ENCODE peak calls at places on chromosomes 13 and 19, in seven cellular contexts. F, A, J, S, W, M and Y are unnamed samples.

GRCh38 chr19:48896191-48896720 is 2.3 kb downstream of the TULP2 start:
- DNase-seq in F (no peak), A (peak; percentile 69), J (peak; percentile 65), S (no peak), W (no peak), M (no peak), Y (no peak)

GRCh38 chr19:925912-926594 is at the start of gene ARID3A:
- DNase-seq in F (no peak), A (no peak), J (peak; percentile 48), S (no peak), W (no peak), M (peak; percentile 67), Y (peak; percentile 56)

GRCh38 chr13:108993346-108993745 is 363.9 kb downstream of the MYO16 start:
- DNase-seq in F (no peak), A (no peak), J (no peak), S (no peak), W (no peak), M (no peak), Y (no peak)

GRCh38 chr19:50722248-50723013 is 733 bp upstream of the CLEC11A start:
- DNase-seq in F (no peak), A (no peak), J (no peak), S (no peak), W (no peak), M (no peak), Y (no peak)

GRCh38 chr19:13036366-13036976 is 41.2 kb downstream of the NFIX start:
- DNase-seq in F (peak; percentile 93), A (peak; percentile 76), J (no peak), S (no peak), W (peak; percentile 42), M (peak; percentile 63), Y (peak; percentile 71)

GRCh38 chr19:18172331-18173053 is 1.1 kb upstream of the IFI30 start:
- DNase-seq in F (no peak), A (no peak), J (no peak), S (no peak), W (no peak), M (no peak), Y (no peak)

GRCh38 chr13:53249236-53249635 is 220.6 kb downstream of the OLFM4 start:
- DNase-seq in F (no peak), A (no peak), J (no peak), S (no peak), W (no peak), M (no peak), Y (no peak)

GRCh38 chr13:61874970-61875579 is 459.4 kb upstream of the PCDH20 start:
- DNase-seq in F (no peak), A (no peak), J (no peak), S (no peak), W (peak; percentile 0), M (no peak), Y (no peak)

GRCh38 chr19:36046443-36047050 is 7.5 kb downstream of the THAP8 start:
- DNase-seq in F (no peak), A (no peak), J (no peak), S (no peak), W (no peak), M (no peak), Y (no peak)

GRCh38 chr19:10211691-10212090 is 16.9 kb upstream of the DNMT1 start:
- DNase-seq in F (no peak), A (no peak), J (no peak), S (no peak), W (no peak), M (no peak), Y (no peak)

GRCh38 chr19:54128441-54128725 is 9.2 kb upstream of the CNOT3 start:
- DNase-seq in F (no peak), A (no peak), J (no peak), S (no peak), W (no peak), M (no peak), Y (no peak)

GRCh38 chr19:21147540-21147939 is 5.7 kb downstream of the ZNF431 start:
- DNase-seq in F (no peak), A (no peak), J (no peak), S (no peak), W (no peak), M (no peak), Y (no peak)

GRCh38 chr19:1747285-1748114 is 5.8 kb upstream of the ONECUT3 start:
- DNase-seq in F (peak; percentile 97), A (no peak), J (no peak), S (no peak), W (peak; percentile 83), M (peak; percentile 78), Y (no peak)

GRCh38 chr19:7533281-7533819 is 2.2 kb upstream of the PNPLA6 start:
- DNase-seq in F (no peak), A (peak; percentile 90), J (peak; percentile 76), S (no peak), W (peak; percentile 66), M (peak; percentile 60), Y (peak; percentile 52)

GRCh38 chr19:7611541-7612279 is 16.0 kb downstream of the CAMSAP3 start:
- DNase-seq in F (no peak), A (no peak), J (no peak), S (no peak), W (no peak), M (no peak), Y (no peak)

GRCh38 chr19:12365094-12365371 is 450 bp downstream of the ZNF442 start:
- DNase-seq in F (peak; percentile 18), A (no peak), J (no peak), S (no peak), W (no peak), M (peak; percentile 38), Y (peak; percentile 28)

GRCh38 chr19:57099199-57099661 is 20.6 kb upstream of the USP29 start:
- DNase-seq in F (peak; percentile 71), A (peak; percentile 68), J (peak; percentile 72), S (no peak), W (peak; percentile 42), M (peak; percentile 52), Y (peak; percentile 61)

GRCh38 chr19:4584670-4585460 is 25.4 kb upstream of the SEMA6B start:
- DNase-seq in F (no peak), A (no peak), J (no peak), S (no peak), W (no peak), M (no peak), Y (no peak)
- H3K27ac ChIP-seq in F (no peak overlapping the region), A (no peak overlapping the region), J (no peak overlapping the region), S (no peak overlapping the region), W (peak overlapping the region; percentile 77), M (no peak overlapping the region), Y (no peak overlapping the region)

DNA sequence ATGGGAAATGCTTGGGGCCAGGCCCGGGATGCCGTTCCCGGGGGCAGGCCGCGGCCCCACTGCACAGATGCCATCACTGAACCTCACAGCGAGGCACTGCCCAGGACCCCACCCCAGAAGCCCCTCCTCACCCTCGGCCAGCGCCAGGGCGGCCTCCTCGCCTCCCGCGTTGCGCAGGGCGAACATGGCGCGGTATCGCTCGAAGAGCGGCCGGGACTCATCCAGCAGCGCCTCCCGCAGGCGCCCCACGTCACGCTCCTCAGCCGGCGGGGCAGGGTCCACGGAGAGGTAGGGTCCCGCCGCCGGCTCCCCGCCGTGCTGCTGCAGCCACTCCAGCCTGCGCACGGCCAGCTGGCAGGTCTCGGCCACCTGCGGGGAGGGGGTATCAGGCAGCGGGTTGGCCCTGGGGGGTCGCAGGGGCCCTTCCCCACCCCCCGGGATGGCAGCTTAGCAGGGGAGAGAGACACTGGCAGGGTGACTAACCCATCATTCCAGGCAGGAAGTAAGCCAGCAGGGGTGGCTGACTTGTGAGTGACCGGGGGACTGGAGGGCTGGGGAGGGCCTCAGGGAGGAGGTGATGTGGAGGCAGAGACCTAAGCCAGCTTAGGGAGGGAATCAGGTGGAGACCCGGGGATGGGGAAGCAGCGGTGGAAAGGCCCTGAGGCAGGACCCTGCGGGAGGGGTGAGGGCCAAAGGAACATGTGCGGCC is 8.2 kb downstream of the DOHH start:
- DNase-seq in F (no peak), A (no peak), J (no peak), S (no peak), W (no peak), M (no peak), Y (no peak)
- H3K27ac ChIP-seq in F (no peak overlapping the region), A (no peak overlapping the region), J (no peak overlapping the region), S (no peak overlapping the region), W (no peak overlapping the region), M (no peak overlapping the region), Y (no peak overlapping the region)

GRCh38 chr19:46380690-46381089 is 32.7 kb downstream of the CCDC8 start:
- DNase-seq in F (no peak), A (no peak), J (no peak), S (no peak), W (no peak), M (no peak), Y (no peak)

GRCh38 chr19:46374526-46375475 is 27.9 kb downstream of the PPP5C start:
- DNase-seq in F (no peak), A (no peak), J (no peak), S (no peak), W (no peak), M (no peak), Y (peak; percentile 39)

GRCh38 chr19:46376241-46377153 is 29.6 kb downstream of the PPP5C start:
- DNase-seq in F (no peak), A (no peak), J (no peak), S (no peak), W (no peak), M (no peak), Y (no peak)

GRCh38 chr19:46381346-46381745 is 32.0 kb downstream of the CCDC8 start:
- DNase-seq in F (no peak), A (no peak), J (no peak), S (no peak), W (no peak), M (no peak), Y (no peak)

DNA sequence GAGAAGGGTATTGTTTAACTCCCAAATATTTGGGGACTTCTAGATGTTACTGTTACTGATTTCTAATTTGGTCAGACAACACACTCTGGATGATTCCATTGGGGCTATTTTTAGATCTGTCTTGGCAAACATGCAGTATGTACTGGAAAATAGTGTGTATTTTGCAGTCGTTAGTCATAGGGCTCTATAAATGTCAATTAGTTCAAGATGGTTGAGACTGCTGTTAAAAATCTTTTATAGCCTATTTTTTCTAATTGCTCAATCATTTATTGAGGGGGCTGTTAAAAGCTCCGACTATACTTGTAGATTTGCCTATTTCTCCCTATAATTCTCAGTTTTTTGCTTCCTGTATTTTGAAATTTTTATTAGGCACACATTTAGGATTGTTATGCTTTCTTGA is 31.4 kb downstream of the PPP5C start:
- DNase-seq in F (no peak), A (no peak), J (no peak), S (no peak), W (no peak), M (no peak), Y (no peak)
- H3K27ac ChIP-seq in F (no peak overlapping the region), A (no peak overlapping the region), J (peak overlapping the region; percentile 77), S (peak overlapping the region; percentile 66), W (no peak overlapping the region), M (no peak overlapping the region), Y (peak overlapping the region; percentile 93)

GRCh38 chr13:36160297-36160696 is 29.1 kb upstream of the DCLK1 start:
- DNase-seq in F (no peak), A (no peak), J (no peak), S (no peak), W (no peak), M (no peak), Y (no peak)

GRCh38 chr13:36158606-36159005 is 27.4 kb upstream of the DCLK1 start:
- DNase-seq in F (peak; percentile 29), A (no peak), J (no peak), S (no peak), W (no peak), M (no peak), Y (no peak)

GRCh38 chr13:36163809-36164308 is 32.7 kb upstream of the DCLK1 start:
- DNase-seq in F (peak; percentile 18), A (peak; percentile 70), J (peak; percentile 66), S (no peak), W (no peak), M (peak; percentile 83), Y (peak; percentile 38)

GRCh38 chr13:36166051-36166450 is 34.9 kb upstream of the DCLK1 start:
- DNase-seq in F (no peak), A (no peak), J (no peak), S (no peak), W (no peak), M (no peak), Y (no peak)

GRCh38 chr13:36163303-36163702 is 32.1 kb upstream of the DCLK1 start:
- DNase-seq in F (no peak), A (no peak), J (no peak), S (no peak), W (no peak), M (no peak), Y (no peak)
- H3K27ac ChIP-seq in F (no peak overlapping the region), A (no peak overlapping the region), J (no peak overlapping the region), S (no peak overlapping the region), W (no peak overlapping the region), M (no peak overlapping the region), Y (no peak overlapping the region)